ENCODE peak calls at places on chromosomes 5 and 9, in seven cellular contexts. U is IMR-90, D is mesenchymal stem cell, B is H9, P is neuronal stem cell, N is H1, L is mesendoderm. W is an unnamed sample.

GRCh38 chr9:88757406-88758010 is 222.5 kb downstream of the NXNL2 start:
- DNase-seq in U (peak), D (no peak), B (no peak), P (no peak), N (no peak), L (no peak), W (no peak)

GRCh38 chr5:154523704-154524103 is 45.7 kb upstream of the HAND1 start:
- DNase-seq in U (no peak), D (peak), B (no peak), P (no peak), N (no peak), L (peak), W (peak)

GRCh38 chr9:5767968-5768932 is 64.7 kb downstream of the ERMP1 start:
- DNase-seq in U (no peak), D (no peak), B (no peak), P (no peak), N (no peak), L (peak), W (peak)

GRCh38 chr9:132144708-132145365 is 17.0 kb upstream of the NTNG2 start:
- DNase-seq in U (peak), D (peak), B (no peak), P (no peak), N (no peak), L (no peak), W (no peak)

GRCh38 chr5:168600409-168600808 is 21.2 kb upstream of the PANK3 start:
- DNase-seq in U (no peak), D (no peak), B (peak), P (no peak), N (no peak), L (peak), W (no peak)

GRCh38 chr9:135093111-135093510 is 5.6 kb downstream of the OLFM1 start:
- DNase-seq in U (no peak), D (no peak), B (no peak), P (no peak), N (no peak), L (no peak), W (no peak)

GRCh38 chr5:181052928-181053759 is 13.1 kb downstream of the BTNL9 start:
- DNase-seq in U (no peak), D (no peak), B (no peak), P (no peak), N (no peak), L (no peak), W (no peak)

GRCh38 chr5:179273074-179273435 is 72.2 kb downstream of the ADAMTS2 start:
- DNase-seq in U (no peak), D (no peak), B (no peak), P (no peak), N (no peak), L (no peak), W (no peak)

GRCh38 chr9:899440-900184 is 58.1 kb downstream of the DMRT1 start:
- DNase-seq in U (no peak), D (no peak), B (no peak), P (peak), N (no peak), L (peak), W (no peak)

GRCh38 chr5:119355244-119355635 is 579 bp upstream of the TNFAIP8 start:
- DNase-seq in U (no peak), D (no peak), B (peak), P (no peak), N (peak), L (peak), W (peak)

GRCh38 chr9:136225366-136225747 is 20.3 kb downstream of the QSOX2 start:
- DNase-seq in U (no peak), D (no peak), B (no peak), P (no peak), N (no peak), L (no peak), W (no peak)

GRCh38 chr9:98391884-98392283 is 136.4 kb upstream of the TBC1D2 start:
- DNase-seq in U (no peak), D (no peak), B (no peak), P (no peak), N (no peak), L (no peak), W (no peak)

GRCh38 chr9:96218821-96219614 is 83.0 kb downstream of the HSD17B3 start:
- DNase-seq in U (no peak), D (no peak), B (peak), P (no peak), N (no peak), L (no peak), W (peak)

GRCh38 chr5:80255752-80256479 is at the start of gene SERINC5:
- DNase-seq in U (peak), D (peak), B (peak), P (peak), N (no peak), L (peak), W (peak)

GRCh38 chr9:71036501-71036900 is 84.9 kb downstream of the TRPM3 start:
- DNase-seq in U (no peak), D (no peak), B (no peak), P (no peak), N (no peak), L (no peak), W (no peak)

GRCh38 chr5:95734156-95734555 is 3.0 kb downstream of the RHOBTB3 start:
- DNase-seq in U (no peak), D (no peak), B (no peak), P (no peak), N (no peak), L (no peak), W (no peak)

GRCh38 chr9:128341435-128341849 is 1.1 kb downstream of the SLC27A4 start:
- DNase-seq in U (peak), D (peak), B (peak), P (no peak), N (no peak), L (peak), W (peak)

GRCh38 chr5:35876922-35877321 is 20.2 kb downstream of the IL7R start:
- DNase-seq in U (no peak), D (peak), B (no peak), P (no peak), N (no peak), L (no peak), W (no peak)

GRCh38 chr9:13278368-13279246 is 885 bp downstream of the MPDZ start:
- DNase-seq in U (peak), D (peak), B (peak), P (peak), N (peak), L (peak), W (peak)

GRCh38 chr5:117776977-117777376 is 1202.4 kb upstream of the SEMA6A start:
- DNase-seq in U (no peak), D (no peak), B (no peak), P (no peak), N (no peak), L (no peak), W (no peak)

GRCh38 chr5:9348296-9348996 is 197.4 kb downstream of the SEMA5A start:
- DNase-seq in U (peak), D (peak), B (no peak), P (no peak), N (no peak), L (peak), W (peak)

GRCh38 chr9:124420991-124421543 is 5.8 kb upstream of the PSMB7 start:
- DNase-seq in U (peak), D (peak), B (no peak), P (no peak), N (no peak), L (peak), W (no peak)

GRCh38 chr9:127185931-127186781 is 63.7 kb upstream of the ANGPTL2 start:
- DNase-seq in U (peak), D (peak), B (no peak), P (no peak), N (no peak), L (no peak), W (no peak)

GRCh38 chr5:141940695-141941271 is 17.1 kb downstream of the DELE1 start:
- DNase-seq in U (peak), D (peak), B (no peak), P (no peak), N (no peak), L (no peak), W (no peak)

GRCh38 chr9:114969269-114969668 is 38.9 kb upstream of the TNFSF8 start:
- DNase-seq in U (no peak), D (no peak), B (no peak), P (no peak), N (no peak), L (peak), W (no peak)

GRCh38 chr9:35287986-35288515 is 126.2 kb downstream of the UNC13B start:
- DNase-seq in U (peak), D (no peak), B (no peak), P (no peak), N (no peak), L (no peak), W (no peak)

GRCh38 chr9:105216440-105217178 is 27.8 kb upstream of the SLC44A1 start:
- DNase-seq in U (no peak), D (no peak), B (no peak), P (no peak), N (no peak), L (no peak), W (peak)

GRCh38 chr9:79572891-79573696 is 1.3 kb downstream of the TLE4 start:
- DNase-seq in U (no peak), D (peak), B (peak), P (no peak), N (no peak), L (peak), W (peak)

GRCh38 chr9:77647659-77648457 is at the start of gene GNA14:
- DNase-seq in U (no peak), D (peak), B (peak), P (peak), N (no peak), L (peak), W (no peak)

GRCh38 chr5:75567710-75568109 is 43.5 kb upstream of the ANKDD1B start:
- DNase-seq in U (peak), D (peak), B (no peak), P (no peak), N (no peak), L (peak), W (no peak)

GRCh38 chr5:174065528-174066189 is 20.2 kb downstream of the NSG2 start:
- DNase-seq in U (no peak), D (no peak), B (no peak), P (no peak), N (no peak), L (peak), W (no peak)

GRCh38 chr9:35820076-35820475 is 5.2 kb upstream of the HINT2 start:
- DNase-seq in U (peak), D (no peak), B (no peak), P (no peak), N (no peak), L (no peak), W (no peak)

GRCh38 chr9:99211746-99212145 is 10.0 kb downstream of the ALG2 start:
- DNase-seq in U (no peak), D (no peak), B (peak), P (no peak), N (no peak), L (peak), W (no peak)

GRCh38 chr5:167241436-167242067 is 1049.9 kb upstream of the WWC1 start:
- DNase-seq in U (no peak), D (no peak), B (no peak), P (no peak), N (no peak), L (no peak), W (no peak)

DNA sequence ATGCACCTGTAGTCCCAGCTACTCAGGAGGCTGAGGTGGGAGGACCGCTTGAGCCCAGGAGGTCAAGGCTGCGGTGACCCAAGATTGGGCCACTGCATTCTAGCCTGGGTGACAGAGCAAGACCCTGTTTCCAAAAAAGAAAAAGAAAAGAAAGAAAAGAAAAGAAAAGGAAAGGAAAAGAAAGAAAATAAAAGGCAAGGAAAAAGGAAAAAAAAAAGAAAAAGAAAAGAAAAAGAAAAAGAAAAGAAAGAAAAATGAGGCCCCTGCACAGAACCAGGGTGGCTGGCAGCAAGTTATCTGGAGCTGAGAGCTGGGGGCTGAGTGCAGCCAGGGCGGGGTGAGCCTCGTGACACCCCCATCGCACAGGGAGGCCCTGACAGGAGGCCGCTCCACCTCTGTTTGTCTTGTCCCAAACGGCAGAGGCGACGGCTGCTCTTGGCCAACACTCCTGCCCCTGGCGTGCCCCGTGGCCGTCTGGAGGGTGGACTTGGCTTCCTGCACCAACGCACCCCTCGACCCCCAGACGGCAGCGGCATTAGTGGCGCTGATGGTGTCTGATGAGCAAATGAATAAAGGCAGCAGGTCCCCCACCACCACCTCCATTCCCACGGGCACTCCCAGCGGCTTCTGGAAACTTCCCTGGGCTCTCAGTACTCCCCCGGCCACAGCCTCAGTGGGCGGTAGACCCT is 16.7 kb downstream of the EXD3 start:
- DNase-seq in U (no peak), D (no peak), B (peak), P (no peak), N (no peak), L (no peak), W (no peak)
- H2AK5ac ChIP-seq in U (peak), D (peak), B (no peak), P (peak), N (no peak), L (no peak), W (no peak)

GRCh38 chr9:75548871-75549270 is 341.6 kb upstream of the PCSK5 start:
- DNase-seq in U (no peak), D (no peak), B (no peak), P (no peak), N (no peak), L (no peak), W (peak)

GRCh38 chr9:75552941-75553340 is 337.5 kb upstream of the PCSK5 start:
- DNase-seq in U (no peak), D (no peak), B (no peak), P (no peak), N (no peak), L (no peak), W (peak)

DNA sequence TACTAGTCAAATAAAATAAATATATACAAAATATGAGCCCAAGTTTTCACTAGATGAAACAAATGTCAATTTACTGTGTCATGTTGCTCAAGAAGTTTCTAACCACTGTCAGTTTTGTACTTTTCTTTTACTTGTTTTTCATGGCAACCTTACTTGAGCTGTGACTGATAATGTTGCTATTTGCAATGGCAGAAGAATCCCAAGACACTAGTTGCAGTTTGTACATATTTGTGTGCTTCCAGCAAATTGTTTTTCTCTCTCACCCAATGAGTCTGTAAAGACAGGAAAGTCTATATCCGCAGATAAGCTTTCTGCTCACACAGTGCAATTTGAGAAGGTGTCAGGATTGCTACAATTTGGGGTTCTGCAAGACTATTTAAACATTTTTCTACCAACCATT is 338.6 kb upstream of the PCSK5 start:
- DNase-seq in U (no peak), D (no peak), B (no peak), P (no peak), N (no peak), L (no peak), W (no peak)
- H3K23ac ChIP-seq in U (no peak), D (no peak), B (no peak), P (no peak), N (no peak), L (no peak), W (no peak)

GRCh38 chr9:89893886-89894285 is 289.1 kb downstream of the GADD45G start:
- DNase-seq in U (no peak), D (no peak), B (no peak), P (no peak), N (no peak), L (no peak), W (no peak)

GRCh38 chr9:89899476-89900047 is 294.8 kb downstream of the GADD45G start:
- DNase-seq in U (no peak), D (no peak), B (peak), P (no peak), N (no peak), L (peak), W (peak)

GRCh38 chr9:89892920-89893319 is 288.1 kb downstream of the GADD45G start:
- DNase-seq in U (no peak), D (no peak), B (peak), P (no peak), N (no peak), L (no peak), W (no peak)

GRCh38 chr9:89892053-89892419 is 287.2 kb downstream of the GADD45G start:
- DNase-seq in U (no peak), D (no peak), B (no peak), P (no peak), N (no peak), L (no peak), W (no peak)

DNA sequence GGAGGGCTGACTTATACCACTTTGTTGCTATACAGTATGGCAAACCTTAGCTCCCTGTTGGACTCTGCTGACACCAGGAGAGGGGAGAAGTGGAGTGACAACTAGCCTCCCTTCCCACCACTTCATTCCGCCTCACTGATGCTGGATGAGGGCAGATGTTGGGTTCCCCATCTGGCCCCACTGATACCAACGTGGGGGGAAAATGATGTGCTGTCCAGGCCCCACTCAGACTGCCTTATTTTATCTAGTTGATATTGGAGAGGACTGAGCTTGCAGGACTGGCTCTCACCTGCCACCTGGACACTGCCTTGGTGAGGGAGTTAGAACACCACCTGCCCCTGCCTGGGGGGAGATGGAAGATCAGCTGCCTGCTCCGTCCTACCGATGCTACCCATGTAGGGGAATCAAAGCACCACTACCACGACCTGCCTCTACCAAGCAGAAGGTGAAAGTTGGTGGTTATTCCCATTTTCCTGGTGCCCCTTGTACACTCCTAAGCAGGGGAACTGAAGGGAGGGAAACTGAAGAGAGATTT is 292.1 kb downstream of the GADD45G start:
- DNase-seq in U (no peak), D (no peak), B (no peak), P (no peak), N (no peak), L (no peak), W (no peak)
- H2AK5ac ChIP-seq in U (no peak), D (no peak), B (no peak), P (no peak), N (no peak), L (no peak), W (no peak)

DNA sequence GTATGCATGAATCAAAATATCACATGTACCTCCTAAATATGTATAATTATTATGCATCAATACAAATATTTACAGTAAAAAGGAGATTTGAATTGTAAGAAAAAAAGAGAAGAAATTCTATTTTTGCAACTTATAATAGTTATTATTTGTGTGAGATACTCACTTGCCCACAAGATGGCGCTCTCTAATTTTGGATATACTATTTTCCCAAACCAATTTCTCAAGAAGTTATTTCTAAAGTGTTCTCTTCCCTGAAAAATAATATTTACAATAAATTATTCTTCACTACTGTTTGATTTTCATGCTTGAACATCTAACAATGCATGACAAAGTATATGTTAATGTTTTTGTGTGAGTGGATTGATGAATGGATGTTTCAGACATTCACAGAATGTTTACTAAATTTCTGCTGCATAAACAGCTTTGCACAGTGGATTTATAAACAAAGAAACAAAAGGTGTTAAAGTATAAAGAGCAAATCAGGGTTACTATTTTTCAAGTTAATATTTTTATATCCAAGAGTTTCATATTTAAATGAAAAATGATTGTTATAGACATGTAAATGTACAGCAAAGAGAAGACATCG is 503.4 kb downstream of the PDE4D start:
- DNase-seq in U (peak), D (peak), B (no peak), P (peak), N (no peak), L (peak), W (peak)
- H3K23ac ChIP-seq in U (no peak), D (no peak), B (no peak), P (no peak), N (no peak), L (no peak), W (no peak)

GRCh38 chr9:133700861-133701320 is 37.3 kb downstream of the SARDH start:
- DNase-seq in U (no peak), D (no peak), B (no peak), P (no peak), N (no peak), L (no peak), W (no peak)
- H2AK5ac ChIP-seq in U (no peak), D (no peak), B (no peak), P (no peak), N (no peak), L (no peak), W (no peak)

W was measured in trophoblast cell.